ENCODE peak calls at places on chromosomes 2 and 18, in four cellular contexts. Y, V, Q and A are unnamed samples.

GRCh38 chr2:238716585-238716984 is 131.3 kb upstream of the TWIST2 start:
- DNase-seq in V (peak; percentile 58), Q (no peak), Y (no peak), A (no peak)

GRCh38 chr2:144567745-144568144 is 47.8 kb upstream of the ZEB2 start:
- DNase-seq in Q (no peak), V (peak; percentile 58), Y (no peak), A (no peak)

GRCh38 chr2:189336276-189336975 is 104.8 kb upstream of the WDR75 start:
- DNase-seq in V (no peak), Y (no peak), Q (no peak), A (peak; percentile 57)

GRCh38 chr2:3222636-3223035 is 155.0 kb downstream of the EIPR1 start:
- DNase-seq in Q (no peak), V (peak; percentile 24), Y (no peak), A (no peak)

GRCh38 chr2:16425462-16426336 is 239.9 kb downstream of the CYRIA start:
- DNase-seq in V (peak; percentile 79), Y (no peak), Q (peak; percentile 22), A (no peak)

GRCh38 chr2:210667726-210668125 is 111.3 kb downstream of the CPS1 start:
- DNase-seq in Q (no peak), Y (no peak), V (no peak), A (no peak)

GRCh38 chr2:28621172-28622100 is 125.6 kb downstream of the PLB1 start:
- DNase-seq in Y (peak; percentile 56), Q (no peak), V (peak; percentile 85), A (peak; percentile 95)

GRCh38 chr2:20350105-20350712 is 435 bp downstream of the PUM2 start:
- DNase-seq in V (peak; percentile 87), Q (peak; percentile 44), Y (no peak), A (no peak)

GRCh38 chr2:202411097-202411496 is 35.0 kb downstream of the BMPR2 start:
- DNase-seq in V (no peak), Q (no peak), Y (no peak), A (no peak)

GRCh38 chr2:120246546-120247300 is 5.9 kb upstream of the RALB start:
- DNase-seq in V (no peak), Q (no peak), Y (no peak), A (no peak)

GRCh38 chr18:5195656-5196055 is 1.4 kb downstream of the AKAIN1 start:
- DNase-seq in V (no peak), Y (no peak), Q (no peak), A (no peak)
- H3K4me3 ChIP-seq in V (peak overlapping the region; percentile 77), Y (no peak overlapping the region), Q (no peak overlapping the region), A (no peak overlapping the region)

GRCh38 chr2:66469219-66469902 is 34.4 kb downstream of the MEIS1 start:
- DNase-seq in V (no peak), Y (no peak), Q (no peak), A (no peak)

GRCh38 chr2:66463206-66463605 is 28.3 kb downstream of the MEIS1 start:
- DNase-seq in V (no peak), Y (no peak), Q (no peak), A (no peak)

GRCh38 chr2:66470199-66470598 is 35.3 kb downstream of the MEIS1 start:
- DNase-seq in V (no peak), Q (no peak), Y (no peak), A (no peak)

GRCh38 chr2:66464930-66465637 is 30.2 kb downstream of the MEIS1 start:
- DNase-seq in V (no peak), Y (no peak), Q (no peak), A (no peak)

GRCh38 chr2:66466435-66466834 is 31.5 kb downstream of the MEIS1 start:
- DNase-seq in Q (no peak), V (no peak), Y (no peak), A (no peak)
- H3K4me3 ChIP-seq in Q (no peak overlapping the region), V (no peak overlapping the region), Y (no peak overlapping the region), A (no peak overlapping the region)

DNA sequence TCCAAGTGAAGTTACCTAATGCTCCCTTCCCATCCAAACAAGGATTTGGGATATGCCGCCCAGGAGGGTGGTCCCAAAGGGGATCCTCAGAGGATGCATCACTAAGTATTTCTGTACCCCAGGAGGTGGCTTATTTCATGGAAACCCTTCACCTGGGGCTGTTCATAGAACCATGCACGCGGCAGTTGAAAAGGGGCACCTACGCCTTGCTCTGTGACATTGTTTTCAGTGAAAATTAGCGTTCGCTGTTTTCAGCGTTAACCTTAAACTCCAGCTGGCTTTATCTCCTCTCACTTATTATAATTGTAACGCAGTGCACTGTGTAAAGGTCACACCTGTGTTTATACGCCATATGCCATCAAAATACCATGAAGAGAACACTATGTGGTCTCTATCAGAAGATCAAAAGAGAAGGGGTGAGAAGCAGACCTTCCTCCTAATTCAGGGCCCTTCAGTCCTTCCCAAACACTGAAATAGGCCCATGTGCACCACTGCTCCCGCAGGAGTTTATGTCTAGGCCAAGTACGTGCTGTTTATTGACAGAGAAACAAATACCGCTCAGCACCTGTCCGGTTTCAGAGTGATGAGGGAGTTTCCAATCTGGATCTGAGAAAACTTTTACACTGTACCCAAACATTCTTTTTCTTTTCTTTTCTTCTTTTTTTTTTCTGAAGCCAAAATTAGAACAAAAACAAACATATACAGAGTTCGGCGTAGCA is 162.1 kb downstream of the BCL2 start:
- DNase-seq in V (no peak), Q (no peak), Y (no peak), A (no peak)
- H3K4me3 ChIP-seq in V (no peak overlapping the region), Q (no peak overlapping the region), Y (peak overlapping the region; percentile 3), A (no peak overlapping the region)

GRCh38 chr18:62017618-62018017 is 124.8 kb upstream of the RNF152 start:
- DNase-seq in Q (no peak), V (no peak), Y (no peak), A (no peak)
- H3K4me3 ChIP-seq in Q (no peak overlapping the region), V (no peak overlapping the region), Y (no peak overlapping the region), A (no peak overlapping the region)